ENCODE peak calls at places on chromosomes 4 and X, in ten cellular contexts. H is HFF-Myc; B is OCI-LY7; X is AG10803; L is foreskin fibroblast; M is CD8-positive, alpha-beta T cell; V is ovary; Y is suprapubic skin; U is CD4-positive, alpha-beta T cell; C is osteoblast. S is an unnamed sample.

GRCh38 chr4:135239964-135240363 is 1038.4 kb upstream of the PABPC4L start:
- DNase-seq in C (no peak), V (no peak), B (no peak), U (no peak), Y (no peak), L (no peak), H (no peak), X (no peak), M (no peak), S (no peak)

GRCh38 chr4:89268572-89269180 is 38.9 kb downstream of the GPRIN3 start:
- DNase-seq in V (no peak), X (no peak), C (peak; percentile 50), L (no peak), M (no peak), Y (no peak), H (no peak), B (no peak), U (no peak), S (no peak)

GRCh38 chr4:182975806-182976205 is 58.6 kb upstream of the DCTD start:
- DNase-seq in V (no peak), C (peak; percentile 88), H (peak; percentile 62), M (no peak), U (no peak), X (peak; percentile 71), L (peak; percentile 78), B (no peak), Y (no peak), S (no peak)

GRCh38 chr4:5957091-5957490 is 61.1 kb downstream of the C4orf50 start:
- DNase-seq in B (no peak), C (no peak), Y (no peak), V (no peak), L (no peak), H (no peak), X (no peak), U (no peak), M (no peak), S (peak; percentile 28)

GRCh38 chrX:40168183-40169015 is 70.6 kb upstream of the BCOR start:
- DNase-seq in X (no peak), M (no peak), H (no peak), U (no peak), L (no peak), B (peak; percentile 75), C (peak; percentile 78), V (no peak), Y (no peak), S (peak; percentile 31)

GRCh38 chr4:119037709-119038463 is 97.7 kb upstream of the MYOZ2 start:
- DNase-seq in M (no peak), L (no peak), U (no peak), Y (no peak), C (no peak), B (no peak), X (peak; percentile 77), V (no peak), H (no peak), S (no peak)

GRCh38 chr4:829761-830655 is 4.1 kb upstream of the CPLX1 start:
- DNase-seq in V (no peak), Y (peak; percentile 78), B (no peak), L (no peak), M (no peak), U (no peak), C (peak; percentile 89), X (no peak), H (no peak), S (no peak)

GRCh38 chr4:17385403-17385802 is 126.5 kb downstream of the QDPR start:
- DNase-seq in H (no peak), B (peak; percentile 74), X (peak; percentile 44), M (peak; percentile 1), V (no peak), C (peak; percentile 67), U (no peak), Y (no peak), L (peak; percentile 8), S (no peak)

GRCh38 chrX:11704725-11705495 is 39.2 kb upstream of the ARHGAP6 start:
- DNase-seq in H (no peak), U (no peak), M (no peak), C (peak; percentile 45), B (no peak), X (peak; percentile 3), Y (no peak), V (no peak), L (peak; percentile 18), S (peak; percentile 34)

GRCh38 chr4:123125477-123125876 is 203.1 kb upstream of the NUDT6 start:
- DNase-seq in X (no peak), B (no peak), H (no peak), L (no peak), Y (no peak), V (no peak), U (no peak), M (no peak), C (no peak), S (no peak)

GRCh38 chrX:124151195-124151594 is 181.3 kb upstream of the TEX13D start:
- DNase-seq in U (no peak), M (no peak), V (no peak), Y (no peak), C (no peak), L (no peak), B (no peak), H (no peak), X (no peak), S (no peak)

GRCh38 chr4:14196141-14196540 is 568.6 kb upstream of the BOD1L1 start:
- DNase-seq in U (no peak), L (peak; percentile 51), H (no peak), X (peak; percentile 50), Y (no peak), M (no peak), B (no peak), V (peak; percentile 17), C (no peak), S (peak; percentile 58)

GRCh38 chr4:130172156-130172555 is 1076.2 kb downstream of the C4orf33 start:
- DNase-seq in M (no peak), L (no peak), C (no peak), B (no peak), X (peak; percentile 9), Y (no peak), H (no peak), V (no peak), U (no peak), S (no peak)

DNA sequence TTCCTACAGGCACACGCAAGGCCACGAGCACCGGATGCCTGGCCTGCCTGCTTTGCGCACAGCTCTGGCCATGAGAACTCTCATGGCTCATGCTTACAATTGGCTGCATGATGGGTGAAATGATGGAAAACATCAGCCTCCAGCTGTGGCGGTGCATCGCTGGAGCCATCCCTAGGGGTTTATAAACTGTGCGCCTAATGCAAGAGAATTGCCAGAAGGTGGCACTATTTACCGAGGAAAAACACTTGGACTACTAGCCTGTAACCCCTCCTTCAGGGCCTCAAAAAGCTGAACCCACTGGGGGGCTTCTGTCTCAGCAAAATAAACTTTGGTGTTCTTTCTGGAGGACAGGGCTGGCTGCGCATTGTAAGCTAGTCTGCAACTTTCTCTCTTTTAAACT is 51.9 kb downstream of the PHKA2 start:
- DNase-seq in U (no peak), Y (no peak), C (no peak), H (no peak), X (peak; percentile 14), V (no peak), M (no peak), B (peak; percentile 24), L (peak; percentile 6), S (no peak)
- TF ChIP-seq CTCF in U (no peak), Y (no peak), C (peak; percentile 51), H (peak; percentile 39), X (peak; percentile 47), V (no peak), M (no peak), B (peak; percentile 65), L (peak; percentile 20), S (peak; percentile 67)

GRCh38 chr4:23022032-23022431 is 329.3 kb downstream of the GBA3 start:
- DNase-seq in L (peak; percentile 66), H (no peak), M (no peak), V (no peak), B (no peak), C (peak; percentile 77), U (no peak), X (peak; percentile 98), Y (no peak), S (no peak)
- TF ChIP-seq CTCF in L (no peak), H (no peak), M (no peak), V (no peak), B (no peak), C (peak; percentile 28), U (no peak), X (peak; percentile 29), Y (no peak), S (no peak)

DNA sequence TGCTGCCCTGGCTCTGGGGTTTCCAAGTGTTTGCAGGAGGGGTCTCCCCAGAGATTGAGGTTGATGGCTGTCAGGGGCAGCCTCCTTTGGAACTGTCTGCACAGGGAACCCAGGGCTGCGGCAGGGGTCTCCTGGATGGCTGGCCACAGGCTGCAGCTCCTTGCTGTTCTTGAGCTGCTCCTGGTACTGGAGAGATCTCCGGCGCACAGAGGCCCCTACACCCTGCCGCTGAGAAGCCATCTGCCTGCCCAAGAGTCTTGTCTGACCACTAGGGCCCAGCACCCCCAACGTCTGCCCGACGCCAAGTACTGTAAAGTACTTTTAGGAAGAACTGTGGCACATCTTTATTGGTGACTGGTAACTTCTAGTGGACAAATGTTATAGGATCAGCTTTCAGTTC is 13.5 kb downstream of the STIM2 start:
- DNase-seq in U (no peak), C (no peak), Y (no peak), M (no peak), H (no peak), X (no peak), L (no peak), B (no peak), V (no peak), S (no peak)
- TF ChIP-seq CTCF in U (no peak), C (no peak), Y (no peak), M (no peak), H (no peak), X (no peak), L (no peak), B (no peak), V (no peak), S (no peak)

DNA sequence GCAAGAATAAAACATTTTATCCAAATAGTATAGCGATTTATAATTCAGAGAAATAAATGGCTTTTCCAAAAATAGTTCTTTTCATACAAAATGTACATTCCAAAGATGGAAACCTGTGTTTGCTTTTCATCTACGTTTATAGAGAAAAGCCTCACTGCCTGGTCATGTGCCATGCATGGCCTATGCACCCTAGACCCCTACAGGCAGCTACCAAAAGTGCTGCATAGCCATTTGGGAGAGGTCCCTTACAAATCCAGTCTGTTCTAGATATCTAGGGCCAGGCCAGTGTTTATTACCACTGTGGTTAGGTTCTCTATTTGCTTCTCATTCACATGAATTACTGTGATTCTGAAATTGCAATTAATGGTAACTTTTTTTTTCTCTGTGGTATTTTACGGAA is 17.2 kb downstream of the HMGB2 start:
- DNase-seq in C (no peak), V (no peak), U (no peak), M (no peak), Y (no peak), X (no peak), B (peak; percentile 37), H (no peak), L (no peak), S (peak; percentile 51)
- TF ChIP-seq CTCF in C (peak; percentile 19), V (no peak), U (no peak), M (no peak), Y (no peak), X (no peak), B (peak; percentile 70), H (peak; percentile 32), L (peak; percentile 8), S (peak; percentile 67)